ENCODE peak calls at places on chromosomes 16 and 17, in five cellular contexts. L is GM10248, T is mammary epithelial cell, X is HCT116, Y is Calu3. Z is an unnamed sample.
A peak's percentile ranks its signal among the peaks of the same experiment; 100 is the strongest.

GRCh38 chr17:69485901-69486643 is 71.6 kb downstream of the MAP2K6 start:
- DNase-seq in T (no peak), X (no peak), L (no peak), Y (no peak), Z (no peak)

GRCh38 chr16:46972429-46972970 is 974 bp downstream of the DNAJA2 start:
- DNase-seq in Y (no peak), L (peak; percentile 21), X (no peak), T (peak; percentile 36), Z (peak; percentile 37)

GRCh38 chr16:4515611-4516233 is 22.9 kb downstream of the CDIP1 start:
- DNase-seq in Y (no peak), X (no peak), T (no peak), L (peak; percentile 43), Z (no peak)

GRCh38 chr16:72877374-72878028 is 170.4 kb downstream of the ZFHX3 start:
- DNase-seq in L (no peak), X (peak; percentile 83), T (peak; percentile 85), Y (peak; percentile 64), Z (no peak)

GRCh38 chr17:59892251-59892848 is 393 bp downstream of the TUBD1 start:
- DNase-seq in X (no peak), T (no peak), L (no peak), Y (no peak), Z (no peak)

GRCh38 chr16:21301895-21302291 is 23.8 kb upstream of the CRYM start:
- DNase-seq in X (no peak), T (no peak), Y (no peak), L (no peak), Z (no peak)

GRCh38 chr17:57032343-57032742 is 52.7 kb upstream of the AKAP1 start:
- DNase-seq in X (no peak), L (no peak), T (no peak), Y (no peak), Z (no peak)

GRCh38 chr16:8458481-8458880 is 131.8 kb downstream of the TMEM114 start:
- DNase-seq in T (no peak), Y (no peak), L (no peak), X (no peak), Z (no peak)

GRCh38 chr16:833411-833810 is 32.9 kb upstream of the GNG13 start:
- DNase-seq in L (no peak), T (no peak), X (no peak), Y (no peak), Z (no peak)

GRCh38 chr17:79831367-79832210 is 7.7 kb downstream of the CBX4 start:
- DNase-seq in L (no peak), T (no peak), Y (peak; percentile 66), X (no peak), Z (no peak)

GRCh38 chr16:86285421-86285820 is 224.9 kb upstream of the FOXF1 start:
- DNase-seq in X (no peak), T (no peak), L (no peak), Y (no peak), Z (no peak)

GRCh38 chr17:12990926-12991325 is 26.9 kb downstream of the ELAC2 start:
- DNase-seq in T (no peak), X (no peak), Y (no peak), L (no peak), Z (no peak)

GRCh38 chr17:29383687-29384086 is 6.5 kb upstream of the TAOK1 start:
- DNase-seq in X (no peak), Y (no peak), L (no peak), T (peak; percentile 75), Z (no peak)

GRCh38 chr16:4601317-4602186 is 13.1 kb downstream of the UBALD1 start:
- DNase-seq in L (no peak), X (no peak), Y (no peak), T (no peak), Z (no peak)

GRCh38 chr16:85353839-85354622 is 241.8 kb upstream of the CIBAR2 start:
- DNase-seq in T (no peak), L (no peak), X (no peak), Y (peak; percentile 61), Z (no peak)

GRCh38 chr17:74307984-74308773 is 17.8 kb upstream of the KIF19 start:
- DNase-seq in Y (no peak), L (no peak), T (no peak), X (no peak), Z (no peak)

GRCh38 chr17:77738666-77739531 is 219.6 kb upstream of the TNRC6C start:
- DNase-seq in Y (no peak), T (no peak), X (no peak), L (no peak), Z (no peak)

GRCh38 chr16:648071-648785 is 937 bp upstream of the WDR90 start:
- DNase-seq in X (no peak), L (peak; percentile 72), T (peak; percentile 23), Y (peak; percentile 82), Z (peak; percentile 81)

GRCh38 chr17:63476857-63477470 is at the start of gene ACE:
- DNase-seq in L (no peak), X (no peak), Y (peak; percentile 36), T (no peak), Z (peak; percentile 73)

GRCh38 chr16:29237971-29238370 is 168.5 kb downstream of the NPIPB11 start:
- DNase-seq in X (no peak), Y (no peak), T (no peak), L (no peak), Z (no peak)

GRCh38 chr17:57662644-57663308 is 82.3 kb downstream of the CCDC182 start:
- DNase-seq in Y (peak; percentile 97), T (peak; percentile 99), L (no peak), X (peak; percentile 89), Z (no peak)

GRCh38 chr17:41486809-41487530 is 2.7 kb downstream of the KRT36 start:
- DNase-seq in T (no peak), X (no peak), L (peak; percentile 61), Y (peak; percentile 46), Z (peak; percentile 69)

GRCh38 chr16:25751230-25751629 is 59.5 kb downstream of the HS3ST4 start:
- DNase-seq in T (no peak), X (no peak), Y (no peak), L (no peak), Z (no peak)

GRCh38 chr16:84294196-84295142 is at the start of gene WFDC1:
- DNase-seq in Y (peak; percentile 23), T (no peak), X (no peak), L (no peak), Z (no peak)

GRCh38 chr17:81641825-81642489 is 5.0 kb downstream of the TSPAN10 start:
- DNase-seq in L (no peak), X (no peak), Y (no peak), T (peak; percentile 57), Z (no peak)

GRCh38 chr17:17325816-17326215 is 22.6 kb downstream of the NT5M start:
- DNase-seq in X (no peak), L (peak; percentile 4), T (no peak), Y (no peak), Z (no peak)

GRCh38 chr17:15255713-15256454 is 9.2 kb downstream of the PMP22 start:
- DNase-seq in Y (no peak), X (no peak), L (no peak), T (peak; percentile 50), Z (no peak)

GRCh38 chr17:73410586-73411329 is 99.0 kb upstream of the CDC42EP4 start:
- DNase-seq in Y (no peak), X (no peak), L (no peak), T (no peak), Z (no peak)

GRCh38 chr17:35588196-35588920 is 1.2 kb downstream of the AP2B1 start:
- DNase-seq in L (peak; percentile 36), X (peak; percentile 73), Y (peak; percentile 60), T (peak; percentile 92), Z (peak; percentile 35)

GRCh38 chr16:66563574-66564334 is 2.5 kb upstream of the CMTM1 start:
- DNase-seq in L (no peak), X (no peak), Y (no peak), T (no peak), Z (no peak)

DNA sequence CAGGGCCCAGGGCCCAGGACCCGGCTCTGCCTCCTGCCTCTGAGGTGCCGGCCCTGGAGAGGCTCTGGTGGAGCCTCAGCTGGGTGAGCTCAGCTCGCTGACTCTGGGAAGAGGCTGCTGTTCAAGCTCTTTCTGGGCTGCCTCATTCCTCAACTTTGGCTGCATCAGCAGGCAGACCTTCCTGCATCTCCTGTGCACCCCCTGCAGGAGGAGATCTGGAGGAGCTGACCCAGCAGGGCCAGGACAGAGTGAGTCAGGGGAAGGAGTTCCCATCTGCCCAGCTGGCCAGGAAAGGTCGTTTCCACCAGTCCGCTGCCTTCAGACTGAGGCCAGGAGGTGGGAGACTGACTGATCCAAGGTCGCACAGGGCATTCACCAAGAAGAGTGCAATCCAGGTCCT is 10.7 kb downstream of the CRHR1 start:
- DNase-seq in L (no peak), Y (peak; percentile 46), T (no peak), X (no peak), Z (no peak)
- TF ChIP-seq CTCF in L (no peak), Y (no peak), T (peak; percentile 41), X (peak; percentile 30), Z (no peak)

GRCh38 chr16:71354156-71354555 is 4.4 kb upstream of the CALB2 start:
- DNase-seq in L (no peak), X (no peak), T (no peak), Y (no peak), Z (no peak)
- TF ChIP-seq CTCF in L (no peak), X (no peak), T (no peak), Y (no peak), Z (no peak)

GRCh38 chr16:54928421-54929089 is 2.1 kb upstream of the IRX5 start:
- DNase-seq in Y (peak; percentile 69), X (no peak), L (peak; percentile 24), T (peak; percentile 58), Z (peak; percentile 38)
- TF ChIP-seq CTCF in Y (no peak), X (no peak), L (no peak), T (no peak), Z (no peak)

GRCh38 chr17:3732171-3732570 is 8.5 kb downstream of the HASPIN start:
- DNase-seq in X (no peak), Y (no peak), L (peak; percentile 80), T (no peak), Z (peak; percentile 82)
- TF ChIP-seq CTCF in X (no peak), Y (no peak), L (peak; percentile 82), T (no peak), Z (peak; percentile 63)

GRCh38 chr16:27671410-27671809 is 121.5 kb downstream of the KATNIP start:
- DNase-seq in X (no peak), Y (no peak), T (no peak), L (no peak), Z (no peak)
- TF ChIP-seq CTCF in X (no peak), Y (no peak), T (no peak), L (no peak), Z (no peak)

DNA sequence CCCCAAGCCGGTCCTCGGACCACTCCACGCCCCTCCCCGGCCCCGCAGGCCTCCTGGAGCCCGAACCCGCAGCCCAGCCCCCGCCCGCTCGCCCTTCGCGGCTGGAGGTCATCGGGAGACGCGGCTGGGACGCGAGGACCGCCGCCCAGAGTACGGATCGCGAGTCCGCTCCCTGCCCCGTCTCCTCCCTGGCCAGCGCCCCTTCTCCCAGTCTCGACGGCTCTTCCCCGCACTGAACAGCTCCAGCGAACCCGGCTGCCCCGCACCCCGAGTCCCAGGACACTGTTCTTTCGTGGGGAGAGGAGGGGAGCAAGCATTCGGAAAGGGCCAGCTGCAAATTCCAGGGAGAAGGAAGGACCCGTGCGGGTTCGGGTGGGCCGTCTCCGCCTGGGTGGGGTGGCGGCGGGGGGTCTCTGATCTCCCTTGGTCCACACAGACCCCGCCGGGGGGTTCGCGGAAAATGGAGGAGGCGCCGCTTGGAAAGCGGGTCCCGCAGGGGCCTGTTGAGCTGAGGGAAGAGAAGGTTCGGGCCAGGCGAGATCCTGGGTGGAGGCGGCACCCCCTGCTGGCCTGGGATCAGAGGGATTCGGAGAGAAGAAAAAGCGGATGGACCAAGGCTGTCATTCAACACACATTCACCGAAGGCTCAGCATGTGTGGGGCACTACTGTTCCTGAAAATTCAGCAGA is 632 bp upstream of the RTN4RL1 start:
- DNase-seq in L (peak; percentile 55), Y (peak; percentile 74), X (no peak), T (peak; percentile 60), Z (peak; percentile 70)
- TF ChIP-seq CTCF in L (peak; percentile 39), Y (peak; percentile 54), X (peak; percentile 69), T (peak; percentile 91), Z (peak; percentile 24)